ENCODE peak calls at places on chromosomes 5 and 9, in seven cellular contexts. P, H, K, O, S, I and E are unnamed samples.

GRCh38 chr5:43467100-43467499 is 16.6 kb downstream of the TMEM267 start:
- DNase-seq in P (no peak), H (no peak), K (no peak), O (no peak), S (no peak), I (no peak), E (no peak)

GRCh38 chr9:114733814-114734213 is 51.8 kb upstream of the TEX48 start:
- DNase-seq in P (no peak), H (no peak), K (no peak), O (no peak), S (peak; percentile 61), I (no peak), E (peak; percentile 27)

GRCh38 chr5:102762095-102762534 is 7.0 kb downstream of the PAM start:
- DNase-seq in P (no peak), H (no peak), K (no peak), O (no peak), S (no peak), I (no peak), E (no peak)

GRCh38 chr5:36403601-36404311 is 102.1 kb upstream of the RANBP3L start:
- DNase-seq in P (peak; percentile 79), H (peak; percentile 18), K (no peak), O (no peak), S (no peak), I (peak; percentile 16), E (peak; percentile 44)

GRCh38 chr9:137273616-137274320 is 3.8 kb upstream of the TOR4A start:
- DNase-seq in P (no peak), H (no peak), K (no peak), O (no peak), S (no peak), I (no peak), E (no peak)

GRCh38 chr9:5389109-5389732 is 48.5 kb downstream of the PLGRKT start:
- DNase-seq in P (no peak), H (no peak), K (no peak), O (no peak), S (no peak), I (no peak), E (peak; percentile 33)

GRCh38 chr9:137488906-137489305 is 29.8 kb upstream of the NSMF start:
- DNase-seq in P (no peak), H (no peak), K (no peak), O (no peak), S (no peak), I (no peak), E (no peak)

GRCh38 chr9:97923529-97924108 is 1.3 kb upstream of the TRMO start:
- DNase-seq in P (peak; percentile 94), H (peak; percentile 78), K (peak; percentile 94), O (peak; percentile 91), S (peak; percentile 85), I (peak; percentile 84), E (peak; percentile 34)

GRCh38 chr5:10678236-10678635 is 82.8 kb downstream of the DAP start:
- DNase-seq in P (no peak), H (no peak), K (no peak), O (no peak), S (no peak), I (no peak), E (no peak)

GRCh38 chr5:96957125-96958041 is 21.5 kb downstream of the LNPEP start:
- DNase-seq in P (no peak), H (no peak), K (no peak), O (no peak), S (no peak), I (no peak), E (no peak)

GRCh38 chr5:132295505-132296411 is 1.6 kb downstream of the SLC22A4 start:
- DNase-seq in P (no peak), H (no peak), K (no peak), O (peak; percentile 55), S (no peak), I (no peak), E (no peak)

GRCh38 chr9:112820886-112821285 is 69.8 kb downstream of the SLC46A2 start:
- DNase-seq in P (no peak), H (no peak), K (peak; percentile 2), O (no peak), S (no peak), I (no peak), E (no peak)

GRCh38 chr5:57987552-57987951 is 472.3 kb downstream of the PLK2 start:
- DNase-seq in P (no peak), H (no peak), K (no peak), O (no peak), S (no peak), I (no peak), E (no peak)

GRCh38 chr9:137174722-137175293 is 3.0 kb upstream of the TMEM210 start:
- DNase-seq in P (no peak), H (no peak), K (no peak), O (no peak), S (no peak), I (no peak), E (no peak)

GRCh38 chr9:86187121-86187520 is 72.3 kb downstream of the C9orf153 start:
- DNase-seq in P (no peak), H (no peak), K (no peak), O (peak; percentile 14), S (peak; percentile 26), I (no peak), E (no peak)

GRCh38 chr5:154972476-154973080 is 31.7 kb downstream of the MRPL22 start:
- DNase-seq in P (peak; percentile 13), H (peak; percentile 37), K (no peak), O (peak; percentile 62), S (peak; percentile 55), I (no peak), E (no peak)

GRCh38 chr5:12354686-12355085 is 450.4 kb upstream of the CTNND2 start:
- DNase-seq in P (no peak), H (no peak), K (no peak), O (no peak), S (no peak), I (no peak), E (no peak)

GRCh38 chr9:72315089-72315509 is 49.9 kb downstream of the ZFAND5 start:
- DNase-seq in P (peak; percentile 63), H (peak; percentile 69), K (no peak), O (no peak), S (peak; percentile 78), I (peak; percentile 44), E (no peak)

GRCh38 chr5:35162848-35163770 is 67.2 kb downstream of the PRLR start:
- DNase-seq in P (no peak), H (no peak), K (no peak), O (no peak), S (no peak), I (no peak), E (no peak)

GRCh38 chr9:35561468-35562261 is 43.4 kb upstream of the TESK1 start:
- DNase-seq in P (no peak), H (no peak), K (no peak), O (no peak), S (no peak), I (no peak), E (no peak)

GRCh38 chr5:100904259-100904822 is 1.3 kb upstream of the ST8SIA4 start:
- DNase-seq in P (no peak), H (no peak), K (no peak), O (peak; percentile 52), S (peak; percentile 18), I (no peak), E (no peak)
- TF ChIP-seq POLR2A in P (no peak), H (no peak), K (no peak), O (no peak), S (no peak), I (no peak), E (no peak)

GRCh38 chr9:70480405-70480980 is 66.0 kb upstream of the KLF9 start:
- DNase-seq in P (peak; percentile 86), H (peak; percentile 62), K (peak; percentile 98), O (no peak), S (no peak), I (peak; percentile 89), E (no peak)
- TF ChIP-seq POLR2A in P (peak; percentile 66), H (peak; percentile 37), K (peak; percentile 36), O (peak; percentile 27), S (no peak), I (peak; percentile 88), E (no peak)

GRCh38 chr5:142012792-142013388 is at the start of gene GNPDA1:
- DNase-seq in P (peak; percentile 75), H (peak; percentile 87), K (peak; percentile 94), O (peak; percentile 92), S (peak; percentile 70), I (peak; percentile 86), E (peak; percentile 92)
- TF ChIP-seq POLR2A in P (peak; percentile 91), H (peak; percentile 96), K (no peak), O (peak; percentile 85), S (peak; percentile 82), I (peak; percentile 58), E (peak; percentile 76)

DNA sequence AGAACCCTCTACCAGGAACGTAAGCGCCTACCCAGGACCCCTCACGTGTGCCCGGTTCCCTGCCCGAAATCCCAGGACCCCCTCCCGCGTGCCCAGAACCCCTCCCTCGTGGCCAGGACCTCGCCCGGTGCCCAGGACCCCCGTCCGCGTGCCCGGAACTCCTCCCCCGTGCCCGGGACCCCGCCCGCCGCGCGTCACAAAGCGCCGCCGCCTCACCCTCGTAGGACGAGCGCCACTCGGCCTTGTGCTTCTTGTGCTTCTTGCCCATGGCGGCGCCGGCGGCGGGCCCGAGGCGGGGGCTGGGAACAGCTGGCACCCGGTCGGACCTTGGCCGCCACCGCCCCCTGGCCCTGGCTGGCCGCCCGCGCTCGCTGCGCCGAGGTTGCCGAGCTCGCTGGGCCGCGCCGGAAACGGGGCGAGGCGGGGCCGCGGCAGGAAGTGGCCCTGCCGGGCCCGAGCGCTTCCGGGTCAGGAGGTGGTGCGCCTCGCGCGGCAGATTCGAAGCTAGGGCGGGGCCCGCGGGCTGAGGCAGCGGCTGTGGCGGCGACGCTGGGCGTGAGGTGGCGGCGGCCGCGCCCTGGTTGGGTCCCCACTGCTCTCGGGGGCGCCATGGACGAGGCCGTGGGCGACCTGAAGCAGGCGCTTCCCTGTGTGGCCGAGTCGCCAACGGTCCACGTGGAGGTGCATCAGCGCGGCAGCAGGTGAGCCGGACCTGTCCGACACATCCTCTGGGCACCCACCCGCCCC is at the start of the genes BRD9 and TRIP13:
- DNase-seq in P (peak; percentile 38), H (peak; percentile 82), K (no peak), O (peak; percentile 94), S (peak; percentile 82), I (peak; percentile 83), E (peak; percentile 99)
- TF ChIP-seq POLR2A in P (peak; percentile 35), H (no peak), K (no peak), O (peak; percentile 76), S (peak; percentile 40), I (no peak), E (peak; percentile 86)

DNA sequence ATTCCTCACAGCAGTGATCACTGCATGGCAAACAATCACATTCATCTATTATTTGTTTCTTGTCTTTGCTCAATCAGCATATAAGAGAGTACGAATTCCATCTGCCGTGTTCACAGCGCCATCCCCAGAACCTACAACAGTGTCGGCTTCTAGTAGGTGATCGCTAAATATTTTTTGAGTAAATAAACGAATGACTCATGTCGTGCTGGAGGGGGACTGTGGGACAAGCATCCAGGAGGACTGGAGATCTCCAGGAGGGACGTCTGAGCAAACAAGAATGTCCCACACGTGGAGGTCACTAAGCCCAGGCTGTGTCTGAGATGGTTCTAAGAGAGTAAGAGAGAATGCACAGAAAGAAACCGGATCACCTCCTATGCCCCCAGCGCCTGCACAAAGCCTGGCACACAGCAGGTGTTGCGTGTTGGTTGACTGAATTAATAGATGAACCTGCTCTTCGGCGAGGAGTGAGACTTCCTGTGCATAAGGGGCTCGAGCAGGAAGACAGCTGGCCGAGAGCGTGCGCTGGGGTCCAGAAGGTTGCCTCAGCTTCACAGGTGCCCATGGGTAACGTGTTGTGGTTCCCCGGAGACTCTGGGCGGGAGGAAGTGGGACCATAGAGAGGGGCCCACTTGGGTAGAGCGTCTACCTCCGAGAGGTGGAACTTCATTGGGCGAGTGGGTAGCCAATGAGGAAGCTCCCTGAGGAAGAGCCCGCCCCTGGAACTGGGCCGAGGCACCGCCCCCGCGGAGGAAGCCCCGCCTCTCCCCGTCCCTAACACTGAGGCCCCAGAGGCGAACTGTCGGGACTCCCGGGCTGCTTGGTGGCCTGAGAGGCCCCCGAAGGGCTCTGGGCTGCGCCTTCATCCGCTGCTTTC is 193.0 kb downstream of the MELK start:
- DNase-seq in P (peak; percentile 21), H (peak; percentile 53), K (no peak), O (peak; percentile 91), S (peak; percentile 96), I (peak; percentile 89), E (no peak)
- TF ChIP-seq POLR2A in P (no peak), H (no peak), K (no peak), O (peak; percentile 59), S (peak; percentile 66), I (peak; percentile 15), E (no peak)